ENCODE peak calls at places on chromosomes 4 and X, in four cellular contexts. O is fibroblast of the conjunctiva, P is GM12865, M is glutamatergic neuron. R is an unnamed sample.

GRCh38 chr4:182478475-182478874 is 235.3 kb downstream of the TENM3 start:
- DNase-seq in O (peak), P (peak), M (no peak), R (peak)

GRCh38 chrX:151825927-151826471 is 86.7 kb upstream of the MAGEA4 start:
- DNase-seq in O (peak), M (no peak), P (no peak), R (no peak)

GRCh38 chrX:40279091-40279430 is 181.3 kb upstream of the BCOR start:
- DNase-seq in P (no peak), M (no peak), O (no peak), R (no peak)

GRCh38 chrX:70268034-70268433 is at the start of gene ARR3:
- DNase-seq in O (no peak), P (no peak), M (no peak), R (no peak)

GRCh38 chr4:61923179-61923578 is 723.1 kb downstream of the ADGRL3 start:
- DNase-seq in M (no peak), P (no peak), O (no peak), R (no peak)

GRCh38 chrX:123184858-123185251 is 777 bp downstream of the GRIA3 start:
- DNase-seq in M (peak), O (no peak), P (no peak), R (no peak)

GRCh38 chrX:1466971-1467561 is 14.4 kb upstream of the ASMTL start:
- DNase-seq in P (peak), O (no peak), M (no peak), R (peak)

GRCh38 chr4:48913346-48913745 is 6.8 kb upstream of the OCIAD2 start:
- DNase-seq in P (no peak), M (no peak), O (no peak), R (no peak)

GRCh38 chr4:77092832-77093800 is 17.3 kb upstream of the CCNI start:
- DNase-seq in O (no peak), M (no peak), P (no peak), R (peak)